ENCODE peak calls at places on chromosome 9, in four cellular contexts. I is sciatic nerve; Y is activated naive CD8-positive, alpha-beta T cell treated with anti-CD3 and anti-CD28 coated beads, Interleukin-2, amount 50 U/mL, for 24 hours; K is psoas muscle. F is an unnamed sample.

GRCh38 chr9:83304686-83305085 is 233.5 kb downstream of the FRMD3 start:
- ATAC-seq in I (peak), Y (no peak), K (peak), F (no peak)

GRCh38 chr9:114777841-114778240 is 28.0 kb downstream of the TNFSF15 start:
- ATAC-seq in I (no peak), Y (peak), K (no peak), F (no peak)

GRCh38 chr9:17134843-17135577 is at the start of gene CNTLN:
- ATAC-seq in I (peak), Y (peak), K (peak), F (peak)

GRCh38 chr9:121871431-121872025 is 220.1 kb downstream of the DAB2IP start:
- ATAC-seq in I (no peak), Y (peak), K (peak), F (no peak)

GRCh38 chr9:113772121-113772885 is 103.8 kb upstream of the ZNF618 start:
- ATAC-seq in I (peak), Y (no peak), K (no peak), F (no peak)

GRCh38 chr9:129143461-129143927 is 32.3 kb downstream of the PTPA start:
- ATAC-seq in I (no peak), Y (no peak), K (no peak), F (no peak)

GRCh38 chr9:38057416-38058195 is 11.4 kb downstream of the SHB start:
- ATAC-seq in I (no peak), Y (no peak), K (peak), F (peak)

GRCh38 chr9:95008151-95008771 is 281.8 kb downstream of the AOPEP start:
- ATAC-seq in I (peak), Y (no peak), K (no peak), F (no peak)

GRCh38 chr9:101737705-101738565 is 512 bp downstream of the GRIN3A start:
- ATAC-seq in I (peak), Y (peak), K (no peak), F (no peak)

GRCh38 chr9:82184524-82184923 is 196.0 kb downstream of the SPATA31D1 start:
- ATAC-seq in I (no peak), Y (no peak), K (no peak), F (peak)

GRCh38 chr9:134922066-134922931 is 4.6 kb upstream of the FCN1 start:
- ATAC-seq in I (peak), Y (no peak), K (peak), F (peak)

GRCh38 chr9:76223749-76224340 is 170.4 kb downstream of the RFK start:
- ATAC-seq in I (peak), Y (no peak), K (no peak), F (no peak)

GRCh38 chr9:130073373-130073772 is 19.7 kb downstream of the GPR107 start:
- ATAC-seq in I (no peak), Y (no peak), K (no peak), F (no peak)

GRCh38 chr9:116589392-116590354 is 97.4 kb upstream of the TRIM32 start:
- ATAC-seq in I (peak), Y (no peak), K (peak), F (no peak)

GRCh38 chr9:37929441-37929895 is 25.5 kb upstream of the SLC25A51 start:
- ATAC-seq in I (no peak), Y (no peak), K (no peak), F (no peak)

GRCh38 chr9:126297656-126298318 is 28.8 kb upstream of the MVB12B start:
- ATAC-seq in I (no peak), Y (no peak), K (no peak), F (no peak)